ENCODE peak calls at places on chromosomes 16 and 17, in six cellular contexts. One of them, this sample, is unnamed.
A peak's percentile ranks its signal among the peaks of the same experiment; 100 is the strongest.

GRCh38 chr16:4994719-4995434 is 36.7 kb downstream of the SEC14L5 start:
- DNase-seq in esophagus squamous epithelium: no peak
- DNase-seq in upper lobe of right lung: no peak
- DNase-seq in cardiac muscle cell: no peak
- DNase-seq in BE2C: no peak
- DNase-seq in activated CD8-positive, alpha-beta T cell treated with anti-CD3 and anti-CD28 coated beads for 36 hours: no peak
- DNase-seq in this sample: no peak

GRCh38 chr17:2122641-2123302 is 67.9 kb downstream of the HIC1 start:
- DNase-seq in esophagus squamous epithelium: no peak
- DNase-seq in upper lobe of right lung: peak; percentile 83
- DNase-seq in cardiac muscle cell: no peak
- DNase-seq in BE2C: peak; percentile 19
- DNase-seq in activated CD8-positive, alpha-beta T cell treated with anti-CD3 and anti-CD28 coated beads for 36 hours: no peak
- DNase-seq in this sample: no peak

GRCh38 chr16:49353650-49354049 is 20.0 kb upstream of the C16orf78 start:
- DNase-seq in esophagus squamous epithelium: no peak
- DNase-seq in upper lobe of right lung: no peak
- DNase-seq in cardiac muscle cell: no peak
- DNase-seq in BE2C: no peak
- DNase-seq in activated CD8-positive, alpha-beta T cell treated with anti-CD3 and anti-CD28 coated beads for 36 hours: no peak
- DNase-seq in this sample: no peak

GRCh38 chr16:86651823-86652222 is 73.5 kb downstream of the FOXL1 start:
- DNase-seq in esophagus squamous epithelium: no peak
- DNase-seq in upper lobe of right lung: no peak
- DNase-seq in cardiac muscle cell: no peak
- DNase-seq in BE2C: no peak
- DNase-seq in activated CD8-positive, alpha-beta T cell treated with anti-CD3 and anti-CD28 coated beads for 36 hours: no peak
- DNase-seq in this sample: no peak

GRCh38 chr17:81252336-81253329 is 13.5 kb downstream of the NDUFAF8 start:
- DNase-seq in esophagus squamous epithelium: no peak
- DNase-seq in upper lobe of right lung: no peak
- DNase-seq in cardiac muscle cell: no peak
- DNase-seq in BE2C: peak; percentile 57
- DNase-seq in activated CD8-positive, alpha-beta T cell treated with anti-CD3 and anti-CD28 coated beads for 36 hours: no peak
- DNase-seq in this sample: no peak

GRCh38 chr16:49458221-49458620 is 84.6 kb downstream of the C16orf78 start:
- DNase-seq in esophagus squamous epithelium: no peak
- DNase-seq in upper lobe of right lung: peak; percentile 15
- DNase-seq in cardiac muscle cell: no peak
- DNase-seq in BE2C: no peak
- DNase-seq in activated CD8-positive, alpha-beta T cell treated with anti-CD3 and anti-CD28 coated beads for 36 hours: no peak
- DNase-seq in this sample: no peak

GRCh38 chr16:85464342-85465305 is 148.5 kb upstream of the GSE1 start:
- DNase-seq in esophagus squamous epithelium: no peak
- DNase-seq in upper lobe of right lung: no peak
- DNase-seq in cardiac muscle cell: no peak
- DNase-seq in BE2C: no peak
- DNase-seq in activated CD8-positive, alpha-beta T cell treated with anti-CD3 and anti-CD28 coated beads for 36 hours: no peak
- DNase-seq in this sample: no peak

GRCh38 chr16:76854234-76854633 is 336.8 kb upstream of the MON1B start:
- DNase-seq in esophagus squamous epithelium: no peak
- DNase-seq in upper lobe of right lung: no peak
- DNase-seq in cardiac muscle cell: peak; percentile 8
- DNase-seq in BE2C: peak; percentile 13
- DNase-seq in activated CD8-positive, alpha-beta T cell treated with anti-CD3 and anti-CD28 coated beads for 36 hours: no peak
- DNase-seq in this sample: no peak

GRCh38 chr16:52528393-52529080 is 18.4 kb downstream of the TOX3 start:
- DNase-seq in esophagus squamous epithelium: no peak
- DNase-seq in upper lobe of right lung: peak; percentile 89
- DNase-seq in cardiac muscle cell: no peak
- DNase-seq in BE2C: no peak
- DNase-seq in activated CD8-positive, alpha-beta T cell treated with anti-CD3 and anti-CD28 coated beads for 36 hours: no peak
- DNase-seq in this sample: no peak

GRCh38 chr16:27486760-27487159 is 63.0 kb downstream of the GTF3C1 start:
- DNase-seq in esophagus squamous epithelium: no peak
- DNase-seq in upper lobe of right lung: no peak
- DNase-seq in cardiac muscle cell: no peak
- DNase-seq in BE2C: no peak
- DNase-seq in activated CD8-positive, alpha-beta T cell treated with anti-CD3 and anti-CD28 coated beads for 36 hours: no peak
- DNase-seq in this sample: no peak

GRCh38 chr16:55842369-55843104 is 9.6 kb upstream of the CES1 start:
- DNase-seq in esophagus squamous epithelium: no peak
- DNase-seq in upper lobe of right lung: no peak
- DNase-seq in cardiac muscle cell: peak; percentile 69
- DNase-seq in BE2C: peak; percentile 43
- DNase-seq in activated CD8-positive, alpha-beta T cell treated with anti-CD3 and anti-CD28 coated beads for 36 hours: peak; percentile 25
- DNase-seq in this sample: no peak

GRCh38 chr17:31750578-31750977 is 108.5 kb downstream of the COPRS start:
- DNase-seq in esophagus squamous epithelium: no peak
- DNase-seq in upper lobe of right lung: no peak
- DNase-seq in cardiac muscle cell: no peak
- DNase-seq in BE2C: no peak
- DNase-seq in activated CD8-positive, alpha-beta T cell treated with anti-CD3 and anti-CD28 coated beads for 36 hours: no peak
- DNase-seq in this sample: no peak

GRCh38 chr17:42286411-42287295 is 1.6 kb upstream of the STAT5A start:
- DNase-seq in esophagus squamous epithelium: no peak
- DNase-seq in upper lobe of right lung: peak; percentile 61
- DNase-seq in cardiac muscle cell: no peak
- DNase-seq in BE2C: no peak
- DNase-seq in activated CD8-positive, alpha-beta T cell treated with anti-CD3 and anti-CD28 coated beads for 36 hours: peak; percentile 50
- DNase-seq in this sample: no peak

GRCh38 chr16:47565454-47565853 is 104.3 kb downstream of the PHKB start:
- DNase-seq in esophagus squamous epithelium: no peak
- DNase-seq in upper lobe of right lung: peak; percentile 68
- DNase-seq in cardiac muscle cell: no peak
- DNase-seq in BE2C: no peak
- DNase-seq in activated CD8-positive, alpha-beta T cell treated with anti-CD3 and anti-CD28 coated beads for 36 hours: no peak
- DNase-seq in this sample: no peak

GRCh38 chr16:49621240-49622083 is 234.4 kb downstream of the ZNF423 start:
- DNase-seq in esophagus squamous epithelium: no peak
- DNase-seq in upper lobe of right lung: no peak
- DNase-seq in cardiac muscle cell: peak; percentile 11
- DNase-seq in BE2C: peak; percentile 56
- DNase-seq in activated CD8-positive, alpha-beta T cell treated with anti-CD3 and anti-CD28 coated beads for 36 hours: no peak
- DNase-seq in this sample: no peak

GRCh38 chr17:68443974-68444464 is 13.3 kb downstream of the WIPI1 start:
- DNase-seq in esophagus squamous epithelium: no peak
- DNase-seq in upper lobe of right lung: no peak
- DNase-seq in cardiac muscle cell: no peak
- DNase-seq in BE2C: no peak
- DNase-seq in activated CD8-positive, alpha-beta T cell treated with anti-CD3 and anti-CD28 coated beads for 36 hours: no peak
- DNase-seq in this sample: no peak

GRCh38 chr17:73798111-73798748 is 154.0 kb upstream of the SDK2 start:
- DNase-seq in esophagus squamous epithelium: no peak
- DNase-seq in upper lobe of right lung: no peak
- DNase-seq in cardiac muscle cell: no peak
- DNase-seq in BE2C: no peak
- DNase-seq in activated CD8-positive, alpha-beta T cell treated with anti-CD3 and anti-CD28 coated beads for 36 hours: no peak
- DNase-seq in this sample: no peak

GRCh38 chr17:58319181-58320162 is 9.1 kb downstream of the TSPOAP1 start:
- DNase-seq in esophagus squamous epithelium: no peak
- DNase-seq in upper lobe of right lung: peak; percentile 57
- DNase-seq in cardiac muscle cell: no peak
- DNase-seq in BE2C: peak; percentile 5
- DNase-seq in activated CD8-positive, alpha-beta T cell treated with anti-CD3 and anti-CD28 coated beads for 36 hours: no peak
- DNase-seq in this sample: no peak

GRCh38 chr16:80616362-80616761 is 75.6 kb downstream of the DYNLRB2 start:
- DNase-seq in esophagus squamous epithelium: no peak
- DNase-seq in upper lobe of right lung: no peak
- DNase-seq in cardiac muscle cell: no peak
- DNase-seq in BE2C: no peak
- DNase-seq in activated CD8-positive, alpha-beta T cell treated with anti-CD3 and anti-CD28 coated beads for 36 hours: no peak
- DNase-seq in this sample: no peak

GRCh38 chr16:46748775-46749705 is 896 bp upstream of the MYLK3 start:
- DNase-seq in esophagus squamous epithelium: no peak
- DNase-seq in upper lobe of right lung: peak; percentile 45
- DNase-seq in cardiac muscle cell: peak; percentile 92
- DNase-seq in BE2C: peak; percentile 51
- DNase-seq in activated CD8-positive, alpha-beta T cell treated with anti-CD3 and anti-CD28 coated beads for 36 hours: no peak
- DNase-seq in this sample: no peak

GRCh38 chr17:2647961-2648360 is 54.5 kb downstream of the PAFAH1B1 start:
- DNase-seq in esophagus squamous epithelium: no peak
- DNase-seq in upper lobe of right lung: no peak
- DNase-seq in cardiac muscle cell: no peak
- DNase-seq in BE2C: no peak
- DNase-seq in activated CD8-positive, alpha-beta T cell treated with anti-CD3 and anti-CD28 coated beads for 36 hours: no peak
- DNase-seq in this sample: no peak

GRCh38 chr17:37779554-37779953 is 34.7 kb upstream of the HNF1B start:
- DNase-seq in esophagus squamous epithelium: no peak
- DNase-seq in upper lobe of right lung: no peak
- DNase-seq in cardiac muscle cell: no peak
- DNase-seq in BE2C: no peak
- DNase-seq in activated CD8-positive, alpha-beta T cell treated with anti-CD3 and anti-CD28 coated beads for 36 hours: no peak
- DNase-seq in this sample: no peak

GRCh38 chr17:77419547-77420475 is 279.0 kb downstream of the SEC14L1 start:
- DNase-seq in esophagus squamous epithelium: no peak
- DNase-seq in upper lobe of right lung: no peak
- DNase-seq in cardiac muscle cell: peak; percentile 87
- DNase-seq in BE2C: peak; percentile 84
- DNase-seq in activated CD8-positive, alpha-beta T cell treated with anti-CD3 and anti-CD28 coated beads for 36 hours: peak; percentile 61
- DNase-seq in this sample: no peak

GRCh38 chr17:46727572-46728348 is 90.7 kb downstream of the WNT3 start:
- DNase-seq in esophagus squamous epithelium: no peak
- DNase-seq in upper lobe of right lung: no peak
- DNase-seq in cardiac muscle cell: no peak
- DNase-seq in BE2C: no peak
- DNase-seq in activated CD8-positive, alpha-beta T cell treated with anti-CD3 and anti-CD28 coated beads for 36 hours: no peak
- DNase-seq in this sample: no peak

GRCh38 chr17:14205992-14206461 is 30.6 kb downstream of the CDRT15 start:
- DNase-seq in esophagus squamous epithelium: no peak
- DNase-seq in upper lobe of right lung: peak; percentile 86
- DNase-seq in cardiac muscle cell: no peak
- DNase-seq in BE2C: no peak
- DNase-seq in activated CD8-positive, alpha-beta T cell treated with anti-CD3 and anti-CD28 coated beads for 36 hours: peak; percentile 72
- DNase-seq in this sample: no peak

GRCh38 chr17:57528084-57528451 is 217.0 kb downstream of the CCDC182 start:
- DNase-seq in esophagus squamous epithelium: no peak
- DNase-seq in upper lobe of right lung: no peak
- DNase-seq in cardiac muscle cell: no peak
- DNase-seq in BE2C: no peak
- DNase-seq in activated CD8-positive, alpha-beta T cell treated with anti-CD3 and anti-CD28 coated beads for 36 hours: no peak
- DNase-seq in this sample: no peak

GRCh38 chr17:53687324-53687723 is 135.4 kb upstream of the KIF2B start:
- DNase-seq in esophagus squamous epithelium: no peak
- DNase-seq in upper lobe of right lung: no peak
- DNase-seq in cardiac muscle cell: no peak
- DNase-seq in BE2C: peak; percentile 81
- DNase-seq in activated CD8-positive, alpha-beta T cell treated with anti-CD3 and anti-CD28 coated beads for 36 hours: no peak
- DNase-seq in this sample: no peak

GRCh38 chr17:50147841-50148225 is 2.6 kb downstream of the PPP1R9B start:
- DNase-seq in esophagus squamous epithelium: no peak
- DNase-seq in upper lobe of right lung: no peak
- DNase-seq in cardiac muscle cell: no peak
- DNase-seq in BE2C: no peak
- DNase-seq in activated CD8-positive, alpha-beta T cell treated with anti-CD3 and anti-CD28 coated beads for 36 hours: peak; percentile 54
- DNase-seq in this sample: no peak

GRCh38 chr17:50149425-50150353 is 788 bp downstream of the PPP1R9B start:
- DNase-seq in esophagus squamous epithelium: no peak
- DNase-seq in upper lobe of right lung: peak; percentile 86
- DNase-seq in cardiac muscle cell: peak; percentile 78
- DNase-seq in BE2C: peak; percentile 61
- DNase-seq in activated CD8-positive, alpha-beta T cell treated with anti-CD3 and anti-CD28 coated beads for 36 hours: peak; percentile 57
- DNase-seq in this sample: peak; percentile 52

GRCh38 chr17:50146927-50147640 is 3.4 kb downstream of the PPP1R9B start:
- DNase-seq in esophagus squamous epithelium: no peak
- DNase-seq in upper lobe of right lung: no peak
- DNase-seq in cardiac muscle cell: no peak
- DNase-seq in BE2C: no peak
- DNase-seq in activated CD8-positive, alpha-beta T cell treated with anti-CD3 and anti-CD28 coated beads for 36 hours: no peak
- DNase-seq in this sample: no peak

GRCh38 chr17:50149099-50149424 is 1.4 kb downstream of the PPP1R9B start:
- DNase-seq in esophagus squamous epithelium: no peak
- DNase-seq in upper lobe of right lung: no peak
- DNase-seq in cardiac muscle cell: no peak
- DNase-seq in BE2C: no peak
- DNase-seq in activated CD8-positive, alpha-beta T cell treated with anti-CD3 and anti-CD28 coated beads for 36 hours: no peak
- DNase-seq in this sample: no peak

GRCh38 chr17:50148226-50149098 is 2.0 kb downstream of the PPP1R9B start:
- DNase-seq in esophagus squamous epithelium: peak; percentile 61
- DNase-seq in upper lobe of right lung: peak; percentile 84
- DNase-seq in cardiac muscle cell: no peak
- DNase-seq in BE2C: peak; percentile 42
- DNase-seq in activated CD8-positive, alpha-beta T cell treated with anti-CD3 and anti-CD28 coated beads for 36 hours: peak; percentile 87
- DNase-seq in this sample: no peak
- TF ChIP-seq CTCF in esophagus squamous epithelium: no peak
- TF ChIP-seq CTCF in upper lobe of right lung: no peak
- TF ChIP-seq CTCF in cardiac muscle cell: peak; percentile 35
- TF ChIP-seq CTCF in BE2C: peak; percentile 15
- TF ChIP-seq CTCF in activated CD8-positive, alpha-beta T cell treated with anti-CD3 and anti-CD28 coated beads for 36 hours: no peak
- TF ChIP-seq CTCF in this sample: peak; percentile 20

GRCh38 chr16:30457743-30458560 is 12.3 kb upstream of the SEPHS2 start:
- DNase-seq in esophagus squamous epithelium: no peak
- DNase-seq in upper lobe of right lung: no peak
- DNase-seq in cardiac muscle cell: no peak
- DNase-seq in BE2C: no peak
- DNase-seq in activated CD8-positive, alpha-beta T cell treated with anti-CD3 and anti-CD28 coated beads for 36 hours: no peak
- DNase-seq in this sample: no peak
- TF ChIP-seq CTCF in esophagus squamous epithelium: no peak
- TF ChIP-seq CTCF in upper lobe of right lung: no peak
- TF ChIP-seq CTCF in cardiac muscle cell: no peak
- TF ChIP-seq CTCF in BE2C: no peak
- TF ChIP-seq CTCF in activated CD8-positive, alpha-beta T cell treated with anti-CD3 and anti-CD28 coated beads for 36 hours: no peak
- TF ChIP-seq CTCF in this sample: no peak

GRCh38 chr16:87930456-87930855 is 5.9 kb downstream of the CA5A start:
- DNase-seq in esophagus squamous epithelium: no peak
- DNase-seq in upper lobe of right lung: no peak
- DNase-seq in cardiac muscle cell: peak; percentile 23
- DNase-seq in BE2C: peak; percentile 53
- DNase-seq in activated CD8-positive, alpha-beta T cell treated with anti-CD3 and anti-CD28 coated beads for 36 hours: peak; percentile 23
- DNase-seq in this sample: no peak
- TF ChIP-seq CTCF in esophagus squamous epithelium: no peak
- TF ChIP-seq CTCF in upper lobe of right lung: peak; percentile 16
- TF ChIP-seq CTCF in cardiac muscle cell: peak; percentile 21
- TF ChIP-seq CTCF in BE2C: peak; percentile 50
- TF ChIP-seq CTCF in activated CD8-positive, alpha-beta T cell treated with anti-CD3 and anti-CD28 coated beads for 36 hours: no peak
- TF ChIP-seq CTCF in this sample: peak; percentile 51

DNA sequence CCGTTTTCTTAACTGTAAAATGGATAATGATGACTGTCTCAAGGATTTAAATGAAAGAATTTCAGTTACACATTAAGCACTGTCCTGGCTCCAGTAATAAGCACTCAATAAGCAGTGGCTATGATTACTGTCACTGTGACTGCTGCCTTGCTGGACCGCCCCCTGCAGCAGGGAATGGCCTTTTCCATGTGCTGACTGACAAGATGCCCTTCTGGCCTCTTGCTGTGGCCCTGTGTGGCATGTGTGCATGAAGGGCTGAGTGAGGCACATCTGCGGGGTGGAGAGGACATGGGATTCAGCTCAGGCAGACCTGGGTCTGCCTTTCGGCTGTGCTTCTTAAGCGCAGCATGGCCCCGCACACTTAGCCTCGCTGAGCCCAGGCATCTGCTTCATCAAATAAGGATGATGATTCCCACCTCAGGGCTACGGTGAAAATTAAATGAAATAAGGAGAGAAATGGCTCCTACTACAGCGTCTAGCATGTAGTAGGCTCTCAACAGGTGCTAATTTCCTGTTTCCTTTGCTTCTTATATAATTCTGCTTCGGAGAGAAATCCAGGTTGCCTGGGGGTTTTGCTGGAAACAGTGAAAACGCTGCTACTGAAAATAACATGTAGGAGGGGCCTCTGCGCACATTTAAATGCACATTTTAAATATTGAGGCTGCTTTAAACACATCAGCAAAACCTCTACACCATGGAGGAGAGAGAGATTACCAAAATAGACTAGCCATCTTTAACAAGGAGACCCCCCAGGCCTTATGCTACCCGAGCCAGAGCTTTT is 183.9 kb downstream of the PARN start:
- DNase-seq in esophagus squamous epithelium: no peak
- DNase-seq in upper lobe of right lung: no peak
- DNase-seq in cardiac muscle cell: peak; percentile 79
- DNase-seq in BE2C: no peak
- DNase-seq in activated CD8-positive, alpha-beta T cell treated with anti-CD3 and anti-CD28 coated beads for 36 hours: no peak
- DNase-seq in this sample: no peak
- TF ChIP-seq CTCF in esophagus squamous epithelium: no peak
- TF ChIP-seq CTCF in upper lobe of right lung: no peak
- TF ChIP-seq CTCF in cardiac muscle cell: no peak
- TF ChIP-seq CTCF in BE2C: no peak
- TF ChIP-seq CTCF in activated CD8-positive, alpha-beta T cell treated with anti-CD3 and anti-CD28 coated beads for 36 hours: no peak
- TF ChIP-seq CTCF in this sample: no peak